ENCODE peak calls at places on chromosomes 1 and 21, in six cellular contexts. W is astrocyte, B is colonic mucosa, R is cardiac muscle cell, S is OCI-LY7, O is PC-3. D is an unnamed sample.
A peak's percentile ranks its signal among the peaks of the same experiment; 100 is the strongest.

GRCh38 chr1:53506355-53507050 is 47.3 kb downstream of the DMRTB1 start:
- DNase-seq in W (no peak), B (no peak), R (no peak), S (no peak), O (no peak), D (no peak)

GRCh38 chr21:33584455-33584854 is 4.0 kb downstream of the DONSON start:
- DNase-seq in W (no peak), B (no peak), R (peak; percentile 16), S (no peak), O (no peak), D (no peak)

GRCh38 chr1:8127201-8127641 is 101.1 kb upstream of the ERRFI1 start:
- DNase-seq in W (no peak), B (no peak), R (peak; percentile 23), S (no peak), O (no peak), D (no peak)

GRCh38 chr1:8047686-8048522 is 21.8 kb upstream of the ERRFI1 start:
- DNase-seq in W (peak; percentile 95), B (no peak), R (peak; percentile 92), S (no peak), O (peak; percentile 94), D (no peak)

GRCh38 chr1:50531027-50531426 is 107.8 kb upstream of the DMRTA2 start:
- DNase-seq in W (no peak), B (no peak), R (no peak), S (no peak), O (no peak), D (no peak)

GRCh38 chr1:201898992-201899391 is 10.3 kb downstream of the SHISA4 start:
- DNase-seq in W (no peak), B (no peak), R (no peak), S (no peak), O (no peak), D (no peak)

GRCh38 chr1:212557739-212558664 is 50.6 kb upstream of the ATF3 start:
- DNase-seq in W (peak; percentile 15), B (peak; percentile 74), R (peak; percentile 54), S (no peak), O (peak; percentile 51), D (peak; percentile 38)

GRCh38 chr1:202791102-202791747 is 17.0 kb downstream of the KDM5B start:
- DNase-seq in W (no peak), B (no peak), R (no peak), S (no peak), O (no peak), D (no peak)

GRCh38 chr1:223836586-223836985 is 9.2 kb downstream of the TP53BP2 start:
- DNase-seq in W (no peak), B (no peak), R (no peak), S (no peak), O (peak; percentile 51), D (no peak)

GRCh38 chr1:226738995-226739695 is at the start of gene ITPKB:
- DNase-seq in W (peak; percentile 58), B (peak; percentile 70), R (peak; percentile 91), S (peak; percentile 88), O (peak; percentile 82), D (no peak)

GRCh38 chr21:45502006-45502345 is 40.3 kb downstream of the SLC19A1 start:
- DNase-seq in W (no peak), B (no peak), R (no peak), S (no peak), O (no peak), D (no peak)

GRCh38 chr1:100397681-100398080 is 45.4 kb downstream of the CDC14A start:
- DNase-seq in W (no peak), B (no peak), R (no peak), S (no peak), O (no peak), D (no peak)

GRCh38 chr1:100394286-100394685 is 42.0 kb downstream of the CDC14A start:
- DNase-seq in W (no peak), B (no peak), R (no peak), S (no peak), O (no peak), D (no peak)

GRCh38 chr1:100396651-100397050 is 44.3 kb downstream of the CDC14A start:
- DNase-seq in W (no peak), B (no peak), R (no peak), S (no peak), O (no peak), D (no peak)

GRCh38 chr1:100400332-100400933 is 48.1 kb downstream of the CDC14A start:
- DNase-seq in W (no peak), B (peak; percentile 52), R (peak; percentile 36), S (peak; percentile 55), O (no peak), D (no peak)

GRCh38 chr1:100398648-100399047 is 46.3 kb downstream of the CDC14A start:
- DNase-seq in W (no peak), B (no peak), R (no peak), S (no peak), O (no peak), D (no peak)
- H3K9me3 ChIP-seq in W (no peaks in the 10 kb centered on the region), B (no peaks in the 10 kb centered on the region), R (no peaks in the 10 kb centered on the region), S (peaks cover 8% of the 10 kb centered on the region), O (no peaks in the 10 kb centered on the region), D (no peaks in the 10 kb centered on the region)

DNA sequence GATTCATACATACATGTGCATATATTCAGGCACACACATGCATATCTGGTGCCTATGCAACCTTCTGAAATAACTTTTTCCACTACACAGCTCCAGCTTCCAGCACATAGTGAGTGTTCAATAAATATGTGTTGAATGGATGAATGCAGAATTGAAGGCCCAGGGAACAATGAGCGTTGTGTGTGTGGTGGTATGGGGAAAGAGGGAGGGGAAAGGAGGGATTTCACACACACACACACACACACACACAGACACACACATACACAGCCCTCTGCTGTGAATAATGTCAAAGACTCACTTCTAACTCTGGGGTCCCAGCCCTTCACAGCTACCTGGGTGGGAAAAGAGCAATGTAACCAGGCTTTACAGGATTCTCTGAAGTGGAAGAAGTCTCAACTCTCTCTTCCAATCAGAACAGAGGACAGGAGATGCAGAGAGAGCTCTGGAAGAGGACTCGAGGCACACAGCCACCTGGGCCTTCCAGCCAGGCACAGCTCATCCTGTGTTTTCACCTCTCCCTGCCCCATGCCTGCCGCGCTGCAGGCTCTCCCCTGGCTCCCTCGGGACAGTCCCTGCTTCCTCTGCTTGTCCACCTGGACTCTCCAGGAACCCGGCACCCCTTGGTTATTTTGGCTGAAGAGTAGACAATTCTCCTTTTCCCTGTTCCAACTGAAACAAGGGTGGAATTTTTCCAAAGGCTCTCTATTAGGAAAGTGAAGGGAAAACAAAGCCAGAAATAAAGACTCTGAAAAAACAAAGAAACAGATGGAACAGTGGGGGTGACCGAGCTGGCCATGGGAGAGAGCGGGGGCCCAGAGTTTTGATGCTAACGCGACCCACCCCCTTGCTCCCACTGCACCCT is 5.5 kb upstream of the IGSF8 start:
- DNase-seq in W (no peak), B (no peak), R (no peak), S (no peak), O (no peak), D (no peak)
- H3K4me1 ChIP-seq in W (peaks cover 9% of the 10 kb centered on the region), B (peaks cover 4% of the 10 kb centered on the region), R (peaks cover 19% of the 10 kb centered on the region), S (peaks cover 26% of the 10 kb centered on the region), O (peaks cover 12% of the 10 kb centered on the region), D (peaks cover 26% of the 10 kb centered on the region)

DNA sequence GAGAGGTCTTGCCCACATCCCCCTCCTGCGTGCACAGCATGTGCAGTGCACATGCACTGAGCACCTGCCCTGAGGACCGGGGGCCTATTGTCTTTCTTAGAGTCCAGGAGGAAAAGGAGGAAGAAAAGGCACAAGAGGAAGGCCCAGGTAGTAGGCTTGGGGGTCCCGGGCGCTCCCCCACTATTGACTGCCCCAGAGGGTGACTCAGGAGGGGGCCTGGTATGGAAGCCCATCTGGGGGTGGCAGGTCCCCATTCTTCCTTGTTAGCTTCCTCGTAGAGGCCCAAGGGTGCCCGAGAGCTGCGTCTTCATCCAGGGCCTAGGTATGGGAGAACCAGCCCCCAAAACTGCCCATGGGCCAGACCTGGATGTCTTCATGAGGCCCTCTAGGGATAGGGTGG is 4.1 kb upstream of the SMYD3 start:
- DNase-seq in W (no peak), B (no peak), R (no peak), S (no peak), O (no peak), D (no peak)
- H3K9me3 ChIP-seq in W (peaks cover 15% of the 10 kb centered on the region), B (no peaks in the 10 kb centered on the region), R (no peaks in the 10 kb centered on the region), S (peaks cover 14% of the 10 kb centered on the region), O (peaks cover 15% of the 10 kb centered on the region), D (no peaks in the 10 kb centered on the region)

GRCh38 chr1:244839656-244840055 is 4.2 kb downstream of the COX20 start:
- DNase-seq in W (peak; percentile 71), B (no peak), R (no peak), S (no peak), O (no peak), D (no peak)
- H3K4me1 ChIP-seq in W (peaks cover 9% of the 10 kb centered on the region), B (peaks cover 4% of the 10 kb centered on the region), R (peaks cover 10% of the 10 kb centered on the region), S (peaks cover 44% of the 10 kb centered on the region), O (peaks cover 24% of the 10 kb centered on the region), D (no peaks in the 10 kb centered on the region)

GRCh38 chr1:184506501-184506900 is 119.7 kb downstream of the C1orf21 start:
- DNase-seq in W (no peak), B (no peak), R (no peak), S (no peak), O (no peak), D (no peak)

GRCh38 chr1:184502154-184502553 is 115.3 kb downstream of the C1orf21 start:
- DNase-seq in W (no peak), B (no peak), R (no peak), S (no peak), O (no peak), D (no peak)

GRCh38 chr1:184504695-184505338 is 118.0 kb downstream of the C1orf21 start:
- DNase-seq in W (no peak), B (no peak), R (no peak), S (no peak), O (no peak), D (no peak)

GRCh38 chr1:184503221-184503749 is 116.5 kb downstream of the C1orf21 start:
- DNase-seq in W (no peak), B (no peak), R (no peak), S (no peak), O (no peak), D (no peak)

DNA sequence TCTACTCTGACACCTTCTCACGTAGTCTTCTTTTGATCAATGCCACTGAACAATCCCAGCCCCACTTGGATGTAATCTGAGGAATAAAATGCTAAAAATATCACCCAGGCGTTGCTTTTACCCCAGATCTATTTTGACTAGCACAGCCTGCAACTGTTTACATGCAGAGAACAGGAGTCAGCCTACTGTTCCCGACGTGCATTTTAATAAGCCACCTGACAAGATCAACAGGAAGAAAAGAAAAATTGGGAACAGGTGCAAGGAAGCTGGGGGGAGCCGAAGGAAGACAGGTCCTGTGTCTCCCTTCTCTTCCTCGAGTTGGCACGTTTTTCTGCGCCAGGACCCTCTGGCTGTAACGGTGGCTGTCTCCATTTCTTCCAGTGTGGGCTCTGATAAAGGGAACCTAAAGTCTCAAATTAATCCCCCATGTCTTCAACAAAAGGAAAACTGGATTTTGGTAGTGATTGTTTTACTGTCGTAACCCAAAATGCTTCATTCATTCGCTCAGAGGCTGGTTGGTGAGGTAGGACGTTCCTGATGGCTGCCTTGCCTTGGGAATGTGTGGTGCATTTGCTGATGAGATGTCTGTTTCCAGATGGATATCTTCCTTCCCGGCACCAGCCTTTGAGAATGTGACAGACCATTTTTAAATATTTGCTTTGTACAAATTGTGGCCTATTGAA is 117.3 kb downstream of the C1orf21 start:
- DNase-seq in W (no peak), B (no peak), R (no peak), S (no peak), O (no peak), D (no peak)
- H3K9me3 ChIP-seq in W (no peaks in the 10 kb centered on the region), B (no peaks in the 10 kb centered on the region), R (no peaks in the 10 kb centered on the region), S (no peaks in the 10 kb centered on the region), O (no peaks in the 10 kb centered on the region), D (no peaks in the 10 kb centered on the region)

D was measured in tibial nerve.